ENCODE peak calls at places on chromosomes 7 and 10, in eight cellular contexts. One of them, this sample, is unnamed.

GRCh38 chr10:86644412-86645110 is 9.8 kb upstream of the OPN4 start:
- DNase-seq in glutamatergic neuron: no peak
- DNase-seq in lung: no peak
- DNase-seq in upper lobe of left lung: no peak
- DNase-seq in HFF-Myc: no peak
- DNase-seq in spleen: peak
- DNase-seq in mammary epithelial cell: peak
- DNase-seq in foreskin fibroblast: no peak
- DNase-seq in this sample: no peak

GRCh38 chr7:16753932-16754571 is 497 bp downstream of the TSPAN13 start:
- DNase-seq in lung: peak
- DNase-seq in foreskin fibroblast: no peak
- DNase-seq in upper lobe of left lung: peak
- DNase-seq in HFF-Myc: no peak
- DNase-seq in glutamatergic neuron: peak
- DNase-seq in spleen: peak
- DNase-seq in mammary epithelial cell: peak
- DNase-seq in this sample: peak

GRCh38 chr7:101163281-101164070 is 1.9 kb downstream of the VGF start:
- DNase-seq in upper lobe of left lung: no peak
- DNase-seq in HFF-Myc: no peak
- DNase-seq in mammary epithelial cell: peak
- DNase-seq in foreskin fibroblast: peak
- DNase-seq in spleen: peak
- DNase-seq in glutamatergic neuron: peak
- DNase-seq in lung: no peak
- DNase-seq in this sample: peak

GRCh38 chr10:3774018-3774813 is 10.8 kb downstream of the KLF6 start:
- DNase-seq in lung: no peak
- DNase-seq in upper lobe of left lung: no peak
- DNase-seq in HFF-Myc: no peak
- DNase-seq in foreskin fibroblast: no peak
- DNase-seq in glutamatergic neuron: no peak
- DNase-seq in mammary epithelial cell: peak
- DNase-seq in spleen: no peak
- DNase-seq in this sample: no peak

GRCh38 chr7:2444476-2444875 is 31.7 kb downstream of the GRIFIN start:
- DNase-seq in HFF-Myc: no peak
- DNase-seq in spleen: no peak
- DNase-seq in lung: no peak
- DNase-seq in upper lobe of left lung: no peak
- DNase-seq in foreskin fibroblast: peak
- DNase-seq in glutamatergic neuron: no peak
- DNase-seq in mammary epithelial cell: peak
- DNase-seq in this sample: no peak

GRCh38 chr10:33126118-33126517 is 168.1 kb upstream of the ITGB1 start:
- DNase-seq in lung: no peak
- DNase-seq in spleen: no peak
- DNase-seq in mammary epithelial cell: peak
- DNase-seq in upper lobe of left lung: no peak
- DNase-seq in foreskin fibroblast: no peak
- DNase-seq in glutamatergic neuron: no peak
- DNase-seq in HFF-Myc: no peak
- DNase-seq in this sample: no peak

GRCh38 chr10:100516847-100517246 is 2.8 kb downstream of the SEC31B start:
- DNase-seq in glutamatergic neuron: no peak
- DNase-seq in spleen: no peak
- DNase-seq in mammary epithelial cell: no peak
- DNase-seq in foreskin fibroblast: no peak
- DNase-seq in upper lobe of left lung: no peak
- DNase-seq in lung: no peak
- DNase-seq in HFF-Myc: no peak
- DNase-seq in this sample: no peak

GRCh38 chr10:63414481-63415260 is 51.1 kb downstream of the JMJD1C start:
- DNase-seq in lung: no peak
- DNase-seq in foreskin fibroblast: peak
- DNase-seq in mammary epithelial cell: no peak
- DNase-seq in upper lobe of left lung: no peak
- DNase-seq in glutamatergic neuron: no peak
- DNase-seq in spleen: no peak
- DNase-seq in HFF-Myc: peak
- DNase-seq in this sample: no peak

GRCh38 chr7:25852249-25852994 is 299.6 kb upstream of the NFE2L3 start:
- DNase-seq in upper lobe of left lung: no peak
- DNase-seq in spleen: peak
- DNase-seq in mammary epithelial cell: no peak
- DNase-seq in lung: no peak
- DNase-seq in glutamatergic neuron: peak
- DNase-seq in foreskin fibroblast: no peak
- DNase-seq in HFF-Myc: no peak
- DNase-seq in this sample: no peak

GRCh38 chr10:97442277-97442676 is 3.5 kb downstream of the EXOSC1 start:
- DNase-seq in lung: no peak
- DNase-seq in spleen: no peak
- DNase-seq in upper lobe of left lung: no peak
- DNase-seq in mammary epithelial cell: peak
- DNase-seq in foreskin fibroblast: no peak
- DNase-seq in HFF-Myc: no peak
- DNase-seq in glutamatergic neuron: no peak
- DNase-seq in this sample: no peak

GRCh38 chr10:19921300-19922140 is 105.3 kb downstream of the PLXDC2 start:
- DNase-seq in HFF-Myc: no peak
- DNase-seq in mammary epithelial cell: peak
- DNase-seq in spleen: no peak
- DNase-seq in lung: no peak
- DNase-seq in foreskin fibroblast: peak
- DNase-seq in glutamatergic neuron: no peak
- DNase-seq in upper lobe of left lung: no peak
- DNase-seq in this sample: no peak

GRCh38 chr10:23291551-23292334 is 52.9 kb downstream of the C10orf67 start:
- DNase-seq in mammary epithelial cell: no peak
- DNase-seq in spleen: no peak
- DNase-seq in foreskin fibroblast: no peak
- DNase-seq in upper lobe of left lung: no peak
- DNase-seq in glutamatergic neuron: no peak
- DNase-seq in lung: no peak
- DNase-seq in HFF-Myc: no peak
- DNase-seq in this sample: no peak

GRCh38 chr10:31347705-31348104 is 28.7 kb downstream of the ZEB1 start:
- DNase-seq in upper lobe of left lung: no peak
- DNase-seq in mammary epithelial cell: no peak
- DNase-seq in HFF-Myc: no peak
- DNase-seq in foreskin fibroblast: no peak
- DNase-seq in lung: no peak
- DNase-seq in glutamatergic neuron: no peak
- DNase-seq in spleen: no peak
- DNase-seq in this sample: no peak

GRCh38 chr10:6144609-6145413 is 56.0 kb downstream of the RBM17 start:
- DNase-seq in mammary epithelial cell: peak
- DNase-seq in upper lobe of left lung: peak
- DNase-seq in HFF-Myc: no peak
- DNase-seq in lung: peak
- DNase-seq in glutamatergic neuron: peak
- DNase-seq in spleen: peak
- DNase-seq in foreskin fibroblast: peak
- DNase-seq in this sample: peak

GRCh38 chr7:122442929-122443328 is 138.4 kb upstream of the FEZF1 start:
- DNase-seq in foreskin fibroblast: no peak
- DNase-seq in lung: no peak
- DNase-seq in spleen: no peak
- DNase-seq in mammary epithelial cell: no peak
- DNase-seq in HFF-Myc: no peak
- DNase-seq in upper lobe of left lung: no peak
- DNase-seq in glutamatergic neuron: no peak
- DNase-seq in this sample: no peak

GRCh38 chr7:31948041-31948440 is 122.2 kb downstream of the PDE1C start:
- DNase-seq in foreskin fibroblast: peak
- DNase-seq in HFF-Myc: no peak
- DNase-seq in spleen: no peak
- DNase-seq in upper lobe of left lung: no peak
- DNase-seq in glutamatergic neuron: no peak
- DNase-seq in lung: no peak
- DNase-seq in mammary epithelial cell: peak
- DNase-seq in this sample: peak

GRCh38 chr10:133329401-133330202 is 7.1 kb downstream of the CALY start:
- DNase-seq in foreskin fibroblast: peak
- DNase-seq in spleen: peak
- DNase-seq in HFF-Myc: no peak
- DNase-seq in upper lobe of left lung: peak
- DNase-seq in glutamatergic neuron: peak
- DNase-seq in mammary epithelial cell: peak
- DNase-seq in lung: peak
- DNase-seq in this sample: peak

GRCh38 chr7:32070051-32070405 is 179 bp downstream of the PDE1C start:
- DNase-seq in foreskin fibroblast: no peak
- DNase-seq in mammary epithelial cell: peak
- DNase-seq in glutamatergic neuron: no peak
- DNase-seq in spleen: no peak
- DNase-seq in HFF-Myc: no peak
- DNase-seq in upper lobe of left lung: no peak
- DNase-seq in lung: no peak
- DNase-seq in this sample: no peak

GRCh38 chr7:28102778-28103177 is 77.8 kb downstream of the JAZF1 start:
- DNase-seq in foreskin fibroblast: peak
- DNase-seq in mammary epithelial cell: no peak
- DNase-seq in spleen: no peak
- DNase-seq in lung: peak
- DNase-seq in upper lobe of left lung: peak
- DNase-seq in glutamatergic neuron: no peak
- DNase-seq in HFF-Myc: no peak
- DNase-seq in this sample: no peak

GRCh38 chr10:68082815-68083395 is 7.8 kb upstream of the HERC4 start:
- DNase-seq in glutamatergic neuron: no peak
- DNase-seq in HFF-Myc: no peak
- DNase-seq in spleen: no peak
- DNase-seq in foreskin fibroblast: no peak
- DNase-seq in mammary epithelial cell: no peak
- DNase-seq in lung: no peak
- DNase-seq in upper lobe of left lung: no peak
- DNase-seq in this sample: no peak
- TF ChIP-seq CTCF in glutamatergic neuron: no peak
- TF ChIP-seq CTCF in HFF-Myc: peak
- TF ChIP-seq CTCF in spleen: no peak
- TF ChIP-seq CTCF in foreskin fibroblast: peak
- TF ChIP-seq CTCF in mammary epithelial cell: peak
- TF ChIP-seq CTCF in lung: no peak
- TF ChIP-seq CTCF in upper lobe of left lung: peak
- TF ChIP-seq CTCF in this sample: peak

GRCh38 chr7:20834656-20835055 is 48.0 kb upstream of the SP8 start:
- DNase-seq in glutamatergic neuron: no peak
- DNase-seq in mammary epithelial cell: no peak
- DNase-seq in lung: no peak
- DNase-seq in spleen: no peak
- DNase-seq in foreskin fibroblast: no peak
- DNase-seq in upper lobe of left lung: no peak
- DNase-seq in HFF-Myc: no peak
- DNase-seq in this sample: no peak
- TF ChIP-seq CTCF in glutamatergic neuron: peak
- TF ChIP-seq CTCF in mammary epithelial cell: peak
- TF ChIP-seq CTCF in lung: no peak
- TF ChIP-seq CTCF in spleen: no peak
- TF ChIP-seq CTCF in foreskin fibroblast: no peak
- TF ChIP-seq CTCF in upper lobe of left lung: no peak
- TF ChIP-seq CTCF in HFF-Myc: no peak
- TF ChIP-seq CTCF in this sample: peak

GRCh38 chr7:108455524-108455832 is 758 bp downstream of the NRCAM start:
- DNase-seq in foreskin fibroblast: no peak
- DNase-seq in upper lobe of left lung: no peak
- DNase-seq in mammary epithelial cell: no peak
- DNase-seq in spleen: peak
- DNase-seq in lung: no peak
- DNase-seq in glutamatergic neuron: no peak
- DNase-seq in HFF-Myc: no peak
- DNase-seq in this sample: peak

GRCh38 chr7:108453320-108453719 is 2.9 kb downstream of the NRCAM start:
- DNase-seq in HFF-Myc: no peak
- DNase-seq in spleen: no peak
- DNase-seq in upper lobe of left lung: no peak
- DNase-seq in foreskin fibroblast: no peak
- DNase-seq in mammary epithelial cell: no peak
- DNase-seq in glutamatergic neuron: no peak
- DNase-seq in lung: no peak
- DNase-seq in this sample: no peak

GRCh38 chr7:108454674-108455523 is 1.3 kb downstream of the NRCAM start:
- DNase-seq in HFF-Myc: no peak
- DNase-seq in upper lobe of left lung: no peak
- DNase-seq in glutamatergic neuron: peak
- DNase-seq in foreskin fibroblast: no peak
- DNase-seq in mammary epithelial cell: peak
- DNase-seq in lung: no peak
- DNase-seq in spleen: peak
- DNase-seq in this sample: peak

GRCh38 chr7:108452707-108453106 is 3.5 kb downstream of the NRCAM start:
- DNase-seq in mammary epithelial cell: peak
- DNase-seq in upper lobe of left lung: no peak
- DNase-seq in foreskin fibroblast: no peak
- DNase-seq in glutamatergic neuron: no peak
- DNase-seq in lung: no peak
- DNase-seq in HFF-Myc: no peak
- DNase-seq in spleen: no peak
- DNase-seq in this sample: peak

GRCh38 chr7:108454317-108454673 is 1.9 kb downstream of the NRCAM start:
- DNase-seq in upper lobe of left lung: no peak
- DNase-seq in mammary epithelial cell: no peak
- DNase-seq in glutamatergic neuron: no peak
- DNase-seq in lung: no peak
- DNase-seq in foreskin fibroblast: no peak
- DNase-seq in spleen: no peak
- DNase-seq in HFF-Myc: no peak
- DNase-seq in this sample: no peak
- TF ChIP-seq CTCF in upper lobe of left lung: no peak
- TF ChIP-seq CTCF in mammary epithelial cell: no peak
- TF ChIP-seq CTCF in glutamatergic neuron: no peak
- TF ChIP-seq CTCF in lung: no peak
- TF ChIP-seq CTCF in foreskin fibroblast: no peak
- TF ChIP-seq CTCF in spleen: no peak
- TF ChIP-seq CTCF in HFF-Myc: no peak
- TF ChIP-seq CTCF in this sample: no peak

GRCh38 chr10:71703577-71703976 is 16.0 kb downstream of the C10orf105 start:
- DNase-seq in upper lobe of left lung: no peak
- DNase-seq in HFF-Myc: no peak
- DNase-seq in lung: no peak
- DNase-seq in glutamatergic neuron: no peak
- DNase-seq in mammary epithelial cell: no peak
- DNase-seq in foreskin fibroblast: no peak
- DNase-seq in spleen: no peak
- DNase-seq in this sample: no peak

GRCh38 chr10:71707240-71707789 is 12.3 kb downstream of the C10orf105 start:
- DNase-seq in mammary epithelial cell: no peak
- DNase-seq in lung: no peak
- DNase-seq in spleen: no peak
- DNase-seq in upper lobe of left lung: no peak
- DNase-seq in glutamatergic neuron: no peak
- DNase-seq in HFF-Myc: no peak
- DNase-seq in foreskin fibroblast: no peak
- DNase-seq in this sample: no peak

GRCh38 chr10:71706216-71707121 is 13.1 kb downstream of the C10orf105 start:
- DNase-seq in foreskin fibroblast: no peak
- DNase-seq in lung: no peak
- DNase-seq in mammary epithelial cell: no peak
- DNase-seq in spleen: no peak
- DNase-seq in HFF-Myc: no peak
- DNase-seq in glutamatergic neuron: no peak
- DNase-seq in upper lobe of left lung: no peak
- DNase-seq in this sample: no peak

GRCh38 chr10:71704816-71705215 is 14.8 kb downstream of the C10orf105 start:
- DNase-seq in glutamatergic neuron: peak
- DNase-seq in mammary epithelial cell: no peak
- DNase-seq in HFF-Myc: no peak
- DNase-seq in lung: no peak
- DNase-seq in upper lobe of left lung: no peak
- DNase-seq in spleen: no peak
- DNase-seq in foreskin fibroblast: no peak
- DNase-seq in this sample: no peak

GRCh38 chr10:71705582-71705981 is 14.0 kb downstream of the C10orf105 start:
- DNase-seq in spleen: no peak
- DNase-seq in glutamatergic neuron: no peak
- DNase-seq in upper lobe of left lung: no peak
- DNase-seq in lung: no peak
- DNase-seq in mammary epithelial cell: peak
- DNase-seq in foreskin fibroblast: no peak
- DNase-seq in HFF-Myc: no peak
- DNase-seq in this sample: no peak
- TF ChIP-seq CTCF in spleen: no peak
- TF ChIP-seq CTCF in glutamatergic neuron: no peak
- TF ChIP-seq CTCF in upper lobe of left lung: no peak
- TF ChIP-seq CTCF in lung: no peak
- TF ChIP-seq CTCF in mammary epithelial cell: peak
- TF ChIP-seq CTCF in foreskin fibroblast: no peak
- TF ChIP-seq CTCF in HFF-Myc: no peak
- TF ChIP-seq CTCF in this sample: no peak

This sample was measured in Calu3.